ENCODE peak calls at places on chromosomes 4 and X, in five cellular contexts. T, M, J, C and W are unnamed samples. For H4K20me1, the result is how much of the 10 kb centered on the place peaks cover.

GRCh38 chrX:137771537-137771936 is 205.6 kb downstream of the ZIC3 start:
- DNase-seq in T (no peak), M (no peak), J (no peak), C (no peak), W (no peak)

GRCh38 chr4:36758779-36759178 is 477.4 kb downstream of the DTHD1 start:
- DNase-seq in T (no peak), M (no peak), J (no peak), C (no peak), W (no peak)

GRCh38 chr4:76950846-76951321 is 1.3 kb downstream of the SEPTIN11 start:
- DNase-seq in T (peak), M (peak), J (no peak), C (no peak), W (peak)

GRCh38 chr4:141021397-141022194 is 111.7 kb downstream of the RNF150 start:
- DNase-seq in T (no peak), M (no peak), J (no peak), C (no peak), W (no peak)

GRCh38 chrX:13699183-13699826 is 10.4 kb downstream of the RAB9A start:
- DNase-seq in T (no peak), M (peak), J (no peak), C (no peak), W (peak)

GRCh38 chrX:15744181-15744867 is 6.3 kb downstream of the CA5B start:
- DNase-seq in T (no peak), M (no peak), J (peak), C (no peak), W (no peak)

GRCh38 chrX:15469613-15470012 is 23.5 kb downstream of the PIR start:
- DNase-seq in T (no peak), M (no peak), J (no peak), C (no peak), W (no peak)

GRCh38 chr4:74374561-74375327 is 9.8 kb downstream of the EREG start:
- DNase-seq in T (no peak), M (no peak), J (no peak), C (no peak), W (peak)

GRCh38 chr4:106365613-106366012 is 3.0 kb downstream of the GIMD1 start:
- DNase-seq in T (no peak), M (no peak), J (peak), C (no peak), W (peak)

DNA sequence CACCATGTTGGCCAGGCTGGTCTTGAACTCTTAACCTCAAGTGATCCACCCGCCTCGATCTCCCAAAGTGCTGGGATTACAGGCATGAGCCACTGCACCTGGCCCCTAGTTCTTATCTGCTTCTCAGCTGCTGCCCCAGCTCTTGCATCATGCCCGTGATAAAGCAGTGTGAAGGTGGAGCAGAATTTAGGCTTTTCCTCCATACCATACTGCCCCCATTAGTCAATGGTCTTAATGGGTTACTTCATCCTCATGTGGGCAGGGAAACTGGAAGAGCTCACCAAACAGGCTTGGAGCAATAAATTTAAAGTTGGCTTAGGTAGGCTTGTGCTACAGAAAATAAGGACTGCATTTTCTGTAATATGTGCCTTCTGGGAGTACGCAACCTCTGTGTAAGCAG is 636.9 kb upstream of the BOD1L1 start:
- DNase-seq in T (no peak), M (no peak), J (no peak), C (no peak), W (peak)
- H4K20me1 ChIP-seq in T (under half), M (under half), J (under half), C (under half), W (under half)

GRCh38 chr4:89727236-89727635 is 109.7 kb downstream of the SNCA start:
- DNase-seq in T (no peak), M (no peak), J (no peak), C (no peak), W (no peak)

GRCh38 chr4:89722517-89722916 is 114.4 kb downstream of the SNCA start:
- DNase-seq in T (no peak), M (no peak), J (no peak), C (no peak), W (no peak)

GRCh38 chr4:89723096-89723495 is 113.9 kb downstream of the SNCA start:
- DNase-seq in T (no peak), M (no peak), J (no peak), C (no peak), W (no peak)

GRCh38 chr4:89719536-89719935 is 117.4 kb downstream of the SNCA start:
- DNase-seq in T (no peak), M (no peak), J (no peak), C (no peak), W (no peak)

GRCh38 chr4:89724716-89725115 is 112.2 kb downstream of the SNCA start:
- DNase-seq in T (no peak), M (no peak), J (no peak), C (no peak), W (peak)
- TF ChIP-seq MXI1 in T (no peak), M (no peak), J (no peak), C (no peak), W (no peak)

GRCh38 chr4:40238008-40238699 is 41.3 kb downstream of the RHOH start:
- DNase-seq in T (no peak), M (peak), J (no peak), C (no peak), W (no peak)

GRCh38 chr4:40241936-40242590 is 45.2 kb downstream of the RHOH start:
- DNase-seq in T (no peak), M (no peak), J (no peak), C (no peak), W (no peak)

GRCh38 chr4:40241026-40241425 is 44.2 kb downstream of the RHOH start:
- DNase-seq in T (no peak), M (no peak), J (no peak), C (no peak), W (no peak)

GRCh38 chr4:40238700-40239548 is 42.1 kb downstream of the RHOH start:
- DNase-seq in T (no peak), M (peak), J (no peak), C (no peak), W (no peak)

DNA sequence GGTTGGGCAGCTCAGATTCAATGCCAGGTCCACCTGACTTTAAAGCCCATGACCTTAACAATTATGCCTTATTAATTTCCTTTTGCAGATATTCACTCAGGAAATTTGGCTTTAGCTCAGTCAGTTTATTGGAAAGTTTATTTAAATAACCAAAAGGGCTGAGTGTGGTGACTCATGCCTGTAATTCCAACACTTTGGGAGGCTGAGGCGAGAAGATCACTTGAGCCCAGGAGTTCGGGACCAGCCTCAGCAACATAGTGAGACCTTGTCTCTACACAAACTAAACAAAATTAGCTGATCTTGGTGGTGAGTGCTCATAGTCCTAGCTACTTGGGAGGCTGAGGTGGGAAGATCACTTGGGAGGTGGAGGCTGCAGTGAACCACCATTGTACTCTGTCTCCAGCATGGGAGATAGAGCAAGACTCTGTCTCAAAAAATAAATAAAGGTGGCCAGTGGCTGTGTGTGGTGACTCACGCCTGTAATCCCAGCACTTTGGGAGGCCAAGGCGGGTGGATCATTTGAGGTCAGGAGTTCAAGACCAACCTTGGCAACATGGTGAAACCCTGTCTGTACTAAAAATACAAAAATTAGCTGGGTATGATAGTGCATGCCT is 43.3 kb downstream of the RHOH start:
- DNase-seq in T (no peak), M (no peak), J (no peak), C (no peak), W (peak)
- H4K20me1 ChIP-seq in T (under half), M (under half), J (under half), C (under half), W (under half)

GRCh38 chr4:29390921-29391320 is 1329.2 kb upstream of the PCDH7 start:
- DNase-seq in T (no peak), M (no peak), J (no peak), C (no peak), W (no peak)
- TF ChIP-seq MXI1 in T (no peak), M (no peak), J (no peak), C (no peak), W (no peak)

DNA sequence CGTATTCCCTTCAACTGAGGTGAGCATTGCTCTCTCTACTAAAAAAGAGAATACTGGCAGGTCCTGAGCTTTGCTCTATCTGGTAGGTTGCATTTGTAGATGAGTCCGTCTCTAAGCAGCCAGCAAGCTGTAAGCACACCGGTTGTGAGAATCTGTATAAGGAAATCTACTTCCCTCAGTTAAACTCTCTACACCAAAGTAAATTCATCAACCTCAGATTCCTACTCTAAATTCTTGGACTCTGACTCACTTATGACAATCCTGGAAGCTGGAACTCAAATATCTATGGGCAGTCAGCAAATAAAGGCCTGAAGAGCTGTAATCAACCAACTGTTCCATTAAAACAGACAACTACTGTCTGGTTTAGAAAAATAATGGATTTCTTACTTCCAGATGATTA is 37.9 kb downstream of the FAT1 start:
- DNase-seq in T (no peak), M (no peak), J (peak), C (no peak), W (peak)
- H4K20me1 ChIP-seq in T (under half), M (under half), J (under half), C (under half), W (half or more)

GRCh38 chr4:69600013-69600412 is 39.4 kb downstream of the UGT2A2 start:
- DNase-seq in T (no peak), M (no peak), J (no peak), C (no peak), W (no peak)

DNA sequence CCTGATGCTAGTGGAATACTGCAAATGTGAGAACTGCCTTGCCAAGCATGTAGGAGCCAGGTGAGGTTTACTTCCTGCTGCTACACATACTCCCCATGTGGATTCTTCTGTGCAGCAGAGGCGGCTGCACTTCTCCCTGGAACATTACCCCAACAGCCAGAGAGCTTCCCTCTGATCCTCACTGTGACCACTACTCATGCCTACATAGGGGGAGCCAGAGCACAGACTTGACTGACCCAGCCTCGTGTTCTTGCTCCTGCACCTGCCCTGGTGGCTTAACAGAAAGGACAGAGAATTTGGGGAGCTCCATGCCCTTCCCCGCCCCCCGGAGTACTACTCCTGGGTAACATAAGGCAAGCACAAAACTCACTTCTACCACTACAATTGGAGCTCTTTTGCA is 38.4 kb downstream of the UGT2A2 start:
- DNase-seq in T (no peak), M (no peak), J (no peak), C (no peak), W (no peak)
- TF ChIP-seq MXI1 in T (no peak), M (no peak), J (no peak), C (no peak), W (no peak)